ENCODE peak calls at places on chromosomes 1 and 21, in five cellular contexts. F is thoracic aorta, S is HCT116, J is prostate gland, N is upper lobe of right lung. Q is an unnamed sample.
A peak's percentile ranks its signal among the peaks of the same experiment; 100 is the strongest.

GRCh38 chr1:228691926-228692325 is 43.4 kb upstream of the RHOU start:
- DNase-seq in F (no peak), S (peak; percentile 67), J (peak; percentile 70), N (no peak), Q (peak; percentile 24)

GRCh38 chr1:205250699-205251098 is 23.0 kb downstream of the TMCC2 start:
- DNase-seq in F (no peak), S (no peak), J (no peak), N (no peak), Q (no peak)

GRCh38 chr1:219085082-219085481 is 88.6 kb upstream of the LYPLAL1 start:
- DNase-seq in F (no peak), S (no peak), J (no peak), N (no peak), Q (peak; percentile 33)

GRCh38 chr1:31764307-31765040 is at the start of gene ADGRB2:
- DNase-seq in F (no peak), S (no peak), J (no peak), N (no peak), Q (no peak)

GRCh38 chr1:153791856-153792253 is 16.6 kb downstream of the SLC27A3 start:
- DNase-seq in F (no peak), S (no peak), J (no peak), N (peak; percentile 62), Q (no peak)

GRCh38 chr21:39834543-39834942 is 32.7 kb upstream of the PCP4 start:
- DNase-seq in F (no peak), S (no peak), J (no peak), N (no peak), Q (no peak)

GRCh38 chr1:189563784-189564183 is 913.9 kb downstream of the BRINP3 start:
- DNase-seq in F (no peak), S (no peak), J (no peak), N (no peak), Q (no peak)

GRCh38 chr21:21000576-21001175 is 2.5 kb downstream of the NCAM2 start:
- DNase-seq in F (no peak), S (no peak), J (no peak), N (no peak), Q (no peak)

GRCh38 chr1:99557556-99558256 is 88.2 kb upstream of the PALMD start:
- DNase-seq in F (no peak), S (no peak), J (no peak), N (no peak), Q (peak; percentile 40)

GRCh38 chr1:153796786-153797659 is 21.8 kb downstream of the SLC27A3 start:
- DNase-seq in F (no peak), S (peak; percentile 42), J (peak; percentile 85), N (peak; percentile 76), Q (no peak)

GRCh38 chr1:5733596-5733995 is 258.6 kb downstream of the NPHP4 start:
- DNase-seq in F (no peak), S (no peak), J (no peak), N (no peak), Q (no peak)

GRCh38 chr1:100791586-100791985 is 72.0 kb downstream of the VCAM1 start:
- DNase-seq in F (no peak), S (no peak), J (no peak), N (no peak), Q (no peak)

GRCh38 chr1:212482352-212483153 is 49.8 kb downstream of the NENF start:
- DNase-seq in F (no peak), S (no peak), J (no peak), N (peak; percentile 7), Q (no peak)

GRCh38 chr21:14989359-14989758 is 75.4 kb downstream of the NRIP1 start:
- DNase-seq in F (no peak), S (no peak), J (no peak), N (no peak), Q (no peak)

GRCh38 chr1:46533179-46533864 is 18.1 kb downstream of the KNCN start:
- DNase-seq in F (no peak), S (no peak), J (no peak), N (peak; percentile 75), Q (no peak)

GRCh38 chr21:45853703-45854342 is 127.7 kb upstream of the COL6A1 start:
- DNase-seq in F (no peak), S (no peak), J (no peak), N (no peak), Q (no peak)

GRCh38 chr1:8598060-8598724 is 219.2 kb downstream of the RERE start:
- DNase-seq in F (no peak), S (no peak), J (peak; percentile 29), N (no peak), Q (no peak)
- TF ChIP-seq CTCF in F (peak; percentile 57), S (no peak), J (peak; percentile 45), N (peak; percentile 53), Q (peak; percentile 35)

GRCh38 chr1:183804916-183805734 is at the start of gene RGL1:
- DNase-seq in F (no peak), S (peak; percentile 22), J (peak; percentile 80), N (peak; percentile 88), Q (no peak)
- H3K4me3 ChIP-seq in F (peak within 1 kb of the TSS; percentile 73), S (peak within 1 kb of the TSS; percentile 51), J (peak within 1 kb of the TSS; percentile 49), N (peak within 1 kb of the TSS; percentile 72), Q (peak within 1 kb of the TSS; percentile 80)

DNA sequence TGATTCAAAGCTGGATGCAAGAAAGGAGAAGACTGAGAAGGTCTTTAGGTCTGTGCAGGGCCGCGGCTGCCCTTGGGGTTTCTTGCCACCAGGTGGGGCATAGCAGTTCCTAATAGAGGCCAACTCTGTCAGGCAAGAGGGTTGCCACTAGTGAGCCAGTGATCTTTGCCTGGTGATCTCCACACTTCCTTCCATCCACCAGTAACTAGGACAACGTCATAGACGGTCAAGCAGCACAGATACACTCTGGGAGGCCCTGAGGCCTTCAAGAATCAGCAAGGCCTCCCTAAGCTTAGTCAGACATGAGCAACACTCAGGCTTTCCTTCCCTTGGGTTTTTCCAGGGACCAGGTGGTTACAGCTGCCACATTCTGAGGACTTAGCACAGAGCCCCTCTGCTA is 32.9 kb upstream of the ATP2B4 start:
- DNase-seq in F (no peak), S (peak; percentile 23), J (no peak), N (no peak), Q (no peak)
- TF ChIP-seq CTCF in F (no peak), S (peak; percentile 59), J (peak; percentile 8), N (peak; percentile 38), Q (peak; percentile 30)

DNA sequence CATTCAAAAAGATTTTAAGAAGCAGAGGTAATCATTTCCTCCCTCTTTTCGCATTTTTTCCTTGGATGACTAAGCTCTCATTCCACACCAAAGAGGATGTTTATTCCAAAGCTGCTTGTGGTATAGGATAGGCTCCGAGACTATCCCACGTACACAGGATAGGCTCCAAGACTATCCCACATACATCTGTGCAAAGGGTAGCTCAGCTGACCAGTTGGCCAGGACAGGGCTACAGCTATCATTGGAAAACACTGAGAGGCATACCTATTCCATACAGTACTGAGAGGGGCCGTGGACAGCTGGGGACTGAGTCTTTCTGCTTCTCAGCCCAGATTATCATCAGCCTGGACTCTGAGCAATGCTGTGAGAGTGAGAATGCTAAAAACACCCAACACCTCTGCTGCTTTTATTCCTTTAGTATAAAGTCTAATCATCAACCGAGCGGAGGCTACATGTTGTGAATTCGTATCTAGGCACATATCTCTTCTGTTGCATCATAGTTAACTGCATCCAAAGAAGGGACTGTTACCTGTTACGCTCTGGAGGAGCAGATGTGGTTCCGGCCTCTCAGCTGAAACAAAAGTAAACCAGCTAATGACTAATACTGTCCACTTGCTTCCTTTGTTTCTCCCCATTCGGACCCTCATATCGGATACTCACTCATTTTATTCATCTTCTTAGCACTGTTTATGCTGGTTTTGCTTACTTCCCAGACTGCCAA is 141.0 kb downstream of the TNFSF18 start:
- DNase-seq in F (no peak), S (no peak), J (no peak), N (no peak), Q (peak; percentile 93)
- H3K4me3 ChIP-seq in F (no peak overlapping the region), S (no peak overlapping the region), J (no peak overlapping the region), N (no peak overlapping the region), Q (no peak overlapping the region)

Q was measured in HFF-Myc.